ENCODE peak calls at places on chromosomes 3 and 15, in four cellular contexts. C, I, K and E are unnamed samples.

GRCh38 chr3:151067158-151067557 is 18.3 kb upstream of the MED12L start:
- DNase-seq in I (no peak), K (peak; percentile 72), C (no peak), E (no peak)

GRCh38 chr15:36831125-36831914 is 251.9 kb downstream of the CDIN1 start:
- DNase-seq in K (no peak), C (no peak), I (no peak), E (no peak)

GRCh38 chr3:160169139-160169830 is 55.9 kb upstream of the C3orf80 start:
- DNase-seq in K (peak; percentile 19), C (no peak), I (no peak), E (no peak)

GRCh38 chr3:185744997-185745843 is 79.6 kb downstream of the IGF2BP2 start:
- DNase-seq in I (no peak), C (no peak), K (no peak), E (no peak)

GRCh38 chr3:11509175-11510000 is 134.3 kb downstream of the VGLL4 start:
- DNase-seq in K (peak; percentile 74), I (peak; percentile 71), C (peak; percentile 87), E (no peak)

GRCh38 chr15:92811514-92811913 is 88.6 kb upstream of the CHD2 start:
- DNase-seq in I (peak; percentile 78), C (no peak), K (peak; percentile 72), E (no peak)

GRCh38 chr3:195870937-195871336 is 37.4 kb downstream of the TNK2 start:
- DNase-seq in C (no peak), I (no peak), K (no peak), E (no peak)

GRCh38 chr3:172536505-172536904 is 13.3 kb upstream of the TNFSF10 start:
- DNase-seq in K (peak; percentile 17), I (no peak), C (no peak), E (no peak)

GRCh38 chr3:14039149-14039548 is 85.5 kb downstream of the CHCHD4 start:
- DNase-seq in K (no peak), C (no peak), I (no peak), E (no peak)

GRCh38 chr15:92861742-92862141 is 38.4 kb upstream of the CHD2 start:
- DNase-seq in I (no peak), C (no peak), K (no peak), E (no peak)

GRCh38 chr15:99508807-99509311 is 56.9 kb upstream of the MEF2A start:
- DNase-seq in K (no peak), C (no peak), I (no peak), E (no peak)

GRCh38 chr15:68930268-68931022 is at the start of gene SPESP1:
- DNase-seq in I (peak; percentile 29), K (no peak), C (peak; percentile 76), E (peak; percentile 51)

GRCh38 chr3:157042226-157042625 is 117.7 kb downstream of the CCNL1 start:
- DNase-seq in K (no peak), C (no peak), I (no peak), E (no peak)

GRCh38 chr3:28916713-28917499 is 364.0 kb upstream of the RBMS3 start:
- DNase-seq in I (peak; percentile 6), K (peak; percentile 71), C (peak; percentile 81), E (no peak)

GRCh38 chr3:156750874-156751245 is 75.3 kb upstream of the LEKR1 start:
- DNase-seq in I (no peak), C (no peak), K (peak; percentile 84), E (no peak)

GRCh38 chr3:35223636-35224035 is 415.7 kb upstream of the ARPP21 start:
- DNase-seq in I (no peak), C (no peak), K (no peak), E (no peak)

GRCh38 chr3:163056874-163057497 is 1560.4 kb downstream of the OTOL1 start:
- DNase-seq in K (peak; percentile 71), C (no peak), I (no peak), E (no peak)

GRCh38 chr3:69085543-69086132 is 901 bp downstream of the ARL6IP5 start:
- DNase-seq in C (peak; percentile 77), I (peak; percentile 11), K (no peak), E (no peak)

GRCh38 chr3:66991478-66991877 is 6.6 kb upstream of the KBTBD8 start:
- DNase-seq in K (no peak), C (no peak), I (no peak), E (no peak)

DNA sequence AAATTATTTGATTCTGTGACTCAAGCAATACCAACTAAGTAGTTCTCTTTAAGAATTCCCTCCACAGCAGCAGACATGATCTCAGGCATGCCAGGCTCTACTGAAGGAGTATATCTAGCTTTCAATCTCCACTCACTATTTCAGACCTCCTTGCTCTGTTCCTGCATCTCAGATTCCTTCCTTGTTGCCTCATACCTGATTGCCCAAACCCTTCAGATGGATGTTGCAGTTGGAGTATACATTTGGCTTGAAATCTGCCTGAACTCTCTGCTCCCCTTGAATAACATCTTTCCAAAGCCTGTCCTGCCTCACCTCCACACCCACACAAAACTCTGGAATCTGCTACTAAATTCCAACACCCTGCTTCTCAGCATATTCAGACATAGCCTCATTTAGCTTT is 19.8 kb upstream of the TM4SF4 start:
- DNase-seq in K (peak; percentile 74), I (no peak), C (no peak), E (no peak)
- H3K4me3 ChIP-seq in K (no peak overlapping the region), I (no peak overlapping the region), C (no peak overlapping the region), E (no peak overlapping the region)

GRCh38 chr15:77604973-77605372 is 27.7 kb downstream of the LINGO1 start:
- DNase-seq in C (no peak), I (no peak), K (no peak), E (no peak)
- H3K27ac ChIP-seq in C (no peak overlapping the region), I (no peak overlapping the region), K (no peak overlapping the region), E (no peak overlapping the region)

DNA sequence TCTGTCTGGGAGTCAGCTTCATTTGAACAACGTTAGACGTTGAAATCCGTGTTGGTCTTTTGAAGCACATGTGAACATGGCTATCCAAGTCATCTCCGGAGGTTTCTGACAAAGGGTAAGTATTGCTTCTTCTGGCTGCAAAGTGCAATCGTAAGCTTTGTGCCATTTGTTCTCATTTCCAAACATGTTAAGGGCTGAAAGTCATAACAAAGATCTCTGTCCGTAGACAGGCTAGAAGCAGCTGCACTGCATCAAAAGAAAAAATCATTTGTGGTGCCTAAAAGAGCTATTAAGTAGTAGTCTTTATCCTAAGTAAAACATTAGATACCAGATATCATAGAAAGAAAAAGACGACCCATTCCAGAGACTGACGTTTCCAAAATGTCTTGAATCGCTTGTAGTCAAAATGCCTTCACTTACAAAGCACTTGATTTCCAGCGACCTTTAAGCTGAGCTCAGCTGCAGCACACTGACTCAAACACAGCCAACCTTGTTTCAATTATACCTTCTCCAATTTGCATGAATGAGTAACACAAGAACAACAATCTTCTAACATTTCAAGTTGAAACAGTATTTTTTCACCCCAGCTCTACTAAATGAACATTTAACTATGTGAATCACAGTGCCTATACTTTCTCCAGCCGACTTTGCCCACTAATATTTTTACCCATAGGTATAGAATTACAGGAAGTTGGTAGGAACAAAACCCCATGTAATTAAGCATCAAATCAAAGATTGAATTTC is 76.6 kb downstream of the NEDD4 start:
- DNase-seq in K (no peak), C (no peak), I (no peak), E (no peak)
- H3K4me3 ChIP-seq in K (no peak overlapping the region), C (peak overlapping the region; percentile 33), I (no peak overlapping the region), E (no peak overlapping the region)

DNA sequence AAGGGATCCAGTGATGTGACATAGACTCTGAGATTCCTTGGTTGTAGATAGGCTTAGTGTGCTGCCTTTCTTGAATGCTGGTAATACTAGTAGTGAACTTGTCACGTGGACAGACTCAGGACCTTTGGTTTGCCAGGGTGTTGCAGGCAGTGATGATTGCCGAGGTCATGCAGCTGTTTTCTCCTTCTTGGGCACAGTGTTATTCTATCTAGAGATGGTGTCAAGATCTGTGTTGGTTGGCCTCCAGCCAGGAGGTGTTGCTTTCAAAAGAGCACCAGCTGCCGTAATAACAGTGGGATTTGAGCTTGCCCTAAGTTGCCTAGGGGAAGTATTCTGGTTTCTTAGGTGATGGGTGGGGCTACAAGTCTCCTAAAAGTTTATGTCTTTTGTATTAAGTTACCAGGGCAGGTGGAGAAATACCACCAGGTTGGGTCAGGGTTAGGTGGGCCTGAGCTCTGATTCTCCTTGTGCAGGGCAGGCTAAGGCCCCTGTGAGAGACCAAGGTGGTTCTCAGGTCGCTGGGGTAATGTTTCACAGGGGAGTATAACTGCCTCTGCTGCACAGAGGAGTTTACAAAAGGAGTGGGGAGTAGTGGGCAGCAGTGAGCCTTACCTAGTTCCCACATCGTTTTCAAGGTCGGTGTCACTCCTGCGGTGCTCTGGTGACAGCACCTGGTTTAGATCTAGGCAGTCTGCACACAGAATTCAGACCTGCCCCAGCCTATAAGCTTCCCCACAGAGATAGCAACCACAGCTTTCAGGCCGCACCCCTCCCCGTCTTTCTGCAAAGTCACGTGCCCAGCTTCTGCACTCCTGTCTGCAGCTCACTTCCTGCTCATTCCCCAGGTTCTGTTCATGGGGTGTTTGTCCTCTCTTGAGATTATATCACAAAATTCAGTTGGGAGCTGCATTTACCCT is 350.3 kb downstream of the DOCK3 start:
- DNase-seq in K (peak; percentile 27), C (no peak), I (no peak), E (peak; percentile 66)
- H3K27ac ChIP-seq in K (no peak overlapping the region), C (no peak overlapping the region), I (no peak overlapping the region), E (peak overlapping the region; percentile 63)